ENCODE peak calls at places on chromosome 19, in four cellular contexts. One of them, this sample, is unnamed.

GRCh38 chr19:34493649-34494044 is 12.1 kb downstream of the WTIP start:
- DNase-seq in left ventricle myocardium inferior: no peak
- DNase-seq in GM13976: no peak
- DNase-seq in GM23338: no peak
- DNase-seq in this sample: no peak

GRCh38 chr19:18995804-18996241 is 37.5 kb downstream of the SUGP2 start:
- DNase-seq in left ventricle myocardium inferior: peak
- DNase-seq in GM13976: peak
- DNase-seq in GM23338: peak
- DNase-seq in this sample: peak

GRCh38 chr19:14433454-14434156 is 499 bp downstream of the PKN1 start:
- DNase-seq in left ventricle myocardium inferior: no peak
- DNase-seq in GM13976: peak
- DNase-seq in GM23338: peak
- DNase-seq in this sample: no peak

GRCh38 chr19:575527-576506 is 3.4 kb downstream of the BSG start:
- DNase-seq in left ventricle myocardium inferior: peak
- DNase-seq in GM13976: no peak
- DNase-seq in GM23338: peak
- DNase-seq in this sample: no peak

GRCh38 chr19:1027953-1028902 is 1.8 kb downstream of the CNN2 start:
- DNase-seq in left ventricle myocardium inferior: peak
- DNase-seq in GM13976: peak
- DNase-seq in GM23338: peak
- DNase-seq in this sample: peak

GRCh38 chr19:35903550-35904179 is 1.3 kb downstream of the HCST start:
- DNase-seq in left ventricle myocardium inferior: peak
- DNase-seq in GM13976: peak
- DNase-seq in GM23338: peak
- DNase-seq in this sample: peak

GRCh38 chr19:14369399-14370168 is 11.7 kb upstream of the ADGRE5 start:
- DNase-seq in left ventricle myocardium inferior: no peak
- DNase-seq in GM13976: peak
- DNase-seq in GM23338: no peak
- DNase-seq in this sample: peak

GRCh38 chr19:8552810-8553209 is 24.4 kb downstream of the MYO1F start:
- DNase-seq in left ventricle myocardium inferior: no peak
- DNase-seq in GM13976: no peak
- DNase-seq in GM23338: peak
- DNase-seq in this sample: no peak

GRCh38 chr19:29489182-29489951 is 36.4 kb upstream of the VSTM2B start:
- DNase-seq in left ventricle myocardium inferior: no peak
- DNase-seq in GM13976: no peak
- DNase-seq in GM23338: no peak
- DNase-seq in this sample: no peak

GRCh38 chr19:15427991-15428471 is 9.2 kb upstream of the AKAP8L start:
- DNase-seq in left ventricle myocardium inferior: no peak
- DNase-seq in GM13976: no peak
- DNase-seq in GM23338: no peak
- DNase-seq in this sample: no peak

GRCh38 chr19:7115721-7116120 is 46.2 kb downstream of the ZNF557 start:
- DNase-seq in left ventricle myocardium inferior: no peak
- DNase-seq in GM13976: no peak
- DNase-seq in GM23338: no peak
- DNase-seq in this sample: no peak

GRCh38 chr19:27971869-27972268 is 1241.1 kb downstream of the UQCRFS1 start:
- DNase-seq in left ventricle myocardium inferior: no peak
- DNase-seq in GM13976: no peak
- DNase-seq in GM23338: no peak
- DNase-seq in this sample: no peak

GRCh38 chr19:47618771-47619170 is 9.8 kb downstream of the BICRA start:
- DNase-seq in left ventricle myocardium inferior: peak
- DNase-seq in GM13976: no peak
- DNase-seq in GM23338: no peak
- DNase-seq in this sample: no peak

GRCh38 chr19:7211191-7211988 is 82.8 kb downstream of the INSR start:
- DNase-seq in left ventricle myocardium inferior: peak
- DNase-seq in GM13976: no peak
- DNase-seq in GM23338: no peak
- DNase-seq in this sample: no peak

GRCh38 chr19:13557756-13558398 is 51.6 kb upstream of the CACNA1A start:
- DNase-seq in left ventricle myocardium inferior: no peak
- DNase-seq in GM13976: no peak
- DNase-seq in GM23338: peak
- DNase-seq in this sample: no peak

DNA sequence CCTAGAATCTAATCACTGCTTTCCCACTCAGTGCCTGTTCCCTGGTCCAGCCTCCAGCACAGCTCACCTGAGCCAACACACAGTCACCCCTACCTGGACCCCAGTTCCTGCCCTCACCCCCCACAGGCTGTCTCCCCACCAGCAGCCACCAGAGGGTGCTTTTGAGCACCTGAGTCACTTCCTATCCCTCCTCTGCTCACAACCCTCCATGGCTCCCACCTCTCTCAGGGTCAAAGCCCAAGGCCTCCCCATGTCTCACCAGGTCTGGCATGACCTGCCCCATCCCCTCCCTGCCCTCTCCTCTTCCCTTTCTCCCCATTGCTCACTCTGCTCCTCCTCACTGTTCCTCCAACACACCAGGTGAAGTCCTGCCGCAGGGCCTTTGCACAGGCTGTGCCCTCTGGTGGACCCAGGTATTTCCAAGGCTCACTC is 7.1 kb upstream of the DPP9 start:
- DNase-seq in left ventricle myocardium inferior: no peak
- DNase-seq in GM13976: peak
- DNase-seq in GM23338: peak
- DNase-seq in this sample: no peak
- TF ChIP-seq CTCF in left ventricle myocardium inferior: peak
- TF ChIP-seq CTCF in GM13976: peak
- TF ChIP-seq CTCF in GM23338: peak
- TF ChIP-seq CTCF in this sample: peak

DNA sequence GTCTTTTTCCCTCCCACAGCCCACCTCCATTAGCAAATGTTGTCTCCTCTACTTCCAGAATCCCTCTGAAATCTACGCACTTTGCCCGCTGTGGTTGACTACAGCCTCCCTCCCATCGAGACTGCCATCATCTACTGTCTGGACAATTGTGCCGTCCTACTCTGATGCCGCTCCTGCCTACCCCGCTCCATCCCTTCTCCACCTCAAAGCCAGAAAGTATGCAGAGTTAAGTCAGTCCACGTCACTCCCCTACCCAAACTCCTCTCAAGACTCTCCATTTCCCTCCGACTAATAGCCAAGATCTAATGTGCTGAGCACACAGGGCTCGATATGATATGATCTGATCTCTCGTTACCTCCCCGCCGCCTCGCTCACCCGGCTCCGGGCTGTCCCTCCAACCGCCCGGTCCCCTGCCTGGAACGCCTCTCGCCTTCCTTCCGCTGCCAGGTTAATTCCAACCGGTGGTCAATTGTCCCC is 556 bp downstream of the CACTIN start:
- DNase-seq in left ventricle myocardium inferior: no peak
- DNase-seq in GM13976: no peak
- DNase-seq in GM23338: no peak
- DNase-seq in this sample: no peak
- TF ChIP-seq CTCF in left ventricle myocardium inferior: no peak
- TF ChIP-seq CTCF in GM13976: no peak
- TF ChIP-seq CTCF in GM23338: no peak
- TF ChIP-seq CTCF in this sample: no peak

GRCh38 chr19:39224910-39225309 is 19.9 kb downstream of the IFNL3 start:
- DNase-seq in left ventricle myocardium inferior: no peak
- DNase-seq in GM13976: no peak
- DNase-seq in GM23338: peak
- DNase-seq in this sample: no peak
- TF ChIP-seq CTCF in left ventricle myocardium inferior: no peak
- TF ChIP-seq CTCF in GM13976: no peak
- TF ChIP-seq CTCF in GM23338: peak
- TF ChIP-seq CTCF in this sample: no peak

GRCh38 chr19:52570005-52570861 is at the start of gene ZNF701:
- DNase-seq in left ventricle myocardium inferior: peak
- DNase-seq in GM13976: peak
- DNase-seq in GM23338: peak
- DNase-seq in this sample: peak
- TF ChIP-seq CTCF in left ventricle myocardium inferior: peak
- TF ChIP-seq CTCF in GM13976: no peak
- TF ChIP-seq CTCF in GM23338: no peak
- TF ChIP-seq CTCF in this sample: no peak

DNA sequence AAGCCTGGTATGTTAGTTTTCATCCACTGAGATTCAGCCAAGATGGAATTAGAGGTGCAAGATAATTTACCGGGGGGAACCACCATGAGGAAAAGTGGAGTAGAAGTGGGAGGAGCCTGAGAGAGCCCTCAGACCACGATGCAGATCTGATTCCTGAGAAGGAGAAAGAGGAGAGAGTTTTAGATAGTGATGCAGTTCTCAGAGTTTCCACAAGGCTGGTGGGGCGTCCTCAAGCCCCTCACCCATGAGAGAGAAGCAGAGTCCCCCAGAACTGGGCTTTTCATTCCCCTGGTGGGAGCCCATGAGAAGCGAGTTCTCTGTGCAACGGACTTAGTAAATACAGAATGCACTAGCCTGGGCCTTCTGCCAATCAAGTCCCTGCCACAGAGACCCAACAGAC is 18.1 kb downstream of the CEACAM5 start:
- DNase-seq in left ventricle myocardium inferior: no peak
- DNase-seq in GM13976: no peak
- DNase-seq in GM23338: peak
- DNase-seq in this sample: no peak
- TF ChIP-seq CTCF in left ventricle myocardium inferior: no peak
- TF ChIP-seq CTCF in GM13976: no peak
- TF ChIP-seq CTCF in GM23338: no peak
- TF ChIP-seq CTCF in this sample: no peak

DNA sequence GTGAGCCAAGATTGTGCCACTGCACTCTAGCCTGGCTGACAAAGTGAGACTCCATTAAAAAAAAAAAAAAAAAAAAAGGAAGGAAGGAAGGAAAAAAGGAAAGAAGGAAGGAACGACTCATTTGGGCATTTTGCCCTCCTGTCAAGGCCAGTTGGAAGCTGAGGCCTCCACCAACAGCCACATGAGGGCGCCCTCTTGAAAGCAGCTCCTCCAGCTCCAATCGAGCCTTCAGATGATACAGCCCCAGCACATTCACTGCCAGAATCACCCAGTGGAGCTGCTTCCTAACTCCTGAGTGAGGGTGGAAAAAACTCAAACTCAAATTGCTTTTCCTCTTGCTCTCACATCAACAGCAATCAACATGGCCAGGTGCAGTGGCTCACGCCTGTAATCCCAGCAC is 40.9 kb downstream of the GNG7 start:
- DNase-seq in left ventricle myocardium inferior: no peak
- DNase-seq in GM13976: no peak
- DNase-seq in GM23338: peak
- DNase-seq in this sample: no peak
- TF ChIP-seq CTCF in left ventricle myocardium inferior: no peak
- TF ChIP-seq CTCF in GM13976: no peak
- TF ChIP-seq CTCF in GM23338: peak
- TF ChIP-seq CTCF in this sample: peak

DNA sequence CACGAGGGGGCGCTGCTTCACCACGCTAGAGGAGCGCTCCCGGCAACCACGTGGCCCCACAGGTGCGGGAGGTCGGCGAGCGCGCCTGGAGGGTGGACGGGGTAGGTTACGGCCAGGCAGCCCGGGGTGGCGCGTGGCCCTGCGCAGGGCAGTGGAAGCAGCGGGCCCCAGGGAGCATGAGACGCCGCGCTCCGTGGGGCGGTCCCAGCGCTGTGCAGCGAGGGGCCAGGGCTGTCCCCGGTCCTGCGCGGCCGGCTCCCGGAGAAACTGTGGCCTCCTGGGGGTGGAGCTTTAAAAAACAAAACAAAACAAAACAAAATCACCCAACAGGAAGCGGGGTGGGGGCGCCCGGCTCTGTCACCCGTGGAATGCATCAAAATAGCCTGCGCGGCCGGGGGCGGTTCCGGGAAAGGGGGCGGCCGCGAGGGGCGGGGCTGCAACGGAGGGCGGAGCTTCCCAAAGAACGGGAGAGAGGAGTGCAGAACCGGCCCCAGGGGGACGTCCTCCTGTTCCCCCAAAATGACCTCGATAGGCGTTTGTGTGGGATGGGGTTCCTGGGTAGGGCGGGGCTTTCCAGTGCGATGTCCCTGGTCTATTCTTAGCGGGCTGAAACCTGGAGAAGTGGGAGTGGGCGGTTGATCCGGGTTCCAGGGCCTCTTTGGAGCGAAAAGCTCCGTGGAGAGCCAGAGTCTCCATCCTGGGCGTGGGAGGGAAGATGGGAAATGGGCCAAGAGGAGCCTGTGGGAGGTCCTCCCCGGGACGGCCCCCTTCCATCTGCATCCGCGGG is 27.3 kb downstream of the NUMBL start:
- DNase-seq in left ventricle myocardium inferior: peak
- DNase-seq in GM13976: peak
- DNase-seq in GM23338: peak
- DNase-seq in this sample: peak
- TF ChIP-seq CTCF in left ventricle myocardium inferior: peak
- TF ChIP-seq CTCF in GM13976: no peak
- TF ChIP-seq CTCF in GM23338: peak
- TF ChIP-seq CTCF in this sample: no peak

This sample was measured in GM13977.